ENCODE peak calls at places on chromosomes 7 and 10, in six cellular contexts. One of them, this sample, is unnamed.

GRCh38 chr7:17608114-17608833 is 309.8 kb downstream of the AHR start:
- DNase-seq in H9: no peak
- DNase-seq in mesendoderm: no peak
- DNase-seq in H1: no peak
- DNase-seq in IMR-90: peak
- DNase-seq in mesenchymal stem cell: peak
- DNase-seq in this sample: no peak

GRCh38 chr7:36794689-36795088 is 70.4 kb upstream of the AOAH start:
- DNase-seq in H9: peak
- DNase-seq in mesendoderm: peak
- DNase-seq in H1: no peak
- DNase-seq in IMR-90: no peak
- DNase-seq in mesenchymal stem cell: no peak
- DNase-seq in this sample: no peak

GRCh38 chr10:125009580-125010235 is 67.8 kb downstream of the ZRANB1 start:
- DNase-seq in H9: no peak
- DNase-seq in mesendoderm: no peak
- DNase-seq in H1: no peak
- DNase-seq in IMR-90: no peak
- DNase-seq in mesenchymal stem cell: no peak
- DNase-seq in this sample: no peak

GRCh38 chr7:145729701-145730100 is 386.9 kb upstream of the CNTNAP2 start:
- DNase-seq in H9: no peak
- DNase-seq in mesendoderm: no peak
- DNase-seq in H1: no peak
- DNase-seq in IMR-90: no peak
- DNase-seq in mesenchymal stem cell: peak
- DNase-seq in this sample: no peak

GRCh38 chr10:85643839-85644525 is 722.6 kb downstream of the GRID1 start:
- DNase-seq in H9: no peak
- DNase-seq in mesendoderm: peak
- DNase-seq in H1: no peak
- DNase-seq in IMR-90: no peak
- DNase-seq in mesenchymal stem cell: no peak
- DNase-seq in this sample: no peak

GRCh38 chr7:33459340-33459751 is 330.0 kb downstream of the BBS9 start:
- DNase-seq in H9: peak
- DNase-seq in mesendoderm: peak
- DNase-seq in H1: peak
- DNase-seq in IMR-90: peak
- DNase-seq in mesenchymal stem cell: peak
- DNase-seq in this sample: peak

GRCh38 chr10:131860806-131861440 is 39.9 kb upstream of the PPP2R2D start:
- DNase-seq in H9: peak
- DNase-seq in mesendoderm: no peak
- DNase-seq in H1: no peak
- DNase-seq in IMR-90: no peak
- DNase-seq in mesenchymal stem cell: no peak
- DNase-seq in this sample: no peak

GRCh38 chr7:106050002-106050742 is 61.9 kb downstream of the SYPL1 start:
- DNase-seq in H9: peak
- DNase-seq in mesendoderm: peak
- DNase-seq in H1: no peak
- DNase-seq in IMR-90: peak
- DNase-seq in mesenchymal stem cell: peak
- DNase-seq in this sample: no peak

GRCh38 chr10:124719213-124719851 is 24.8 kb downstream of the FAM53B start:
- DNase-seq in H9: no peak
- DNase-seq in mesendoderm: peak
- DNase-seq in H1: no peak
- DNase-seq in IMR-90: peak
- DNase-seq in mesenchymal stem cell: no peak
- DNase-seq in this sample: no peak

GRCh38 chr7:8724080-8724718 is 290.8 kb downstream of the NXPH1 start:
- DNase-seq in H9: peak
- DNase-seq in mesendoderm: peak
- DNase-seq in H1: peak
- DNase-seq in IMR-90: no peak
- DNase-seq in mesenchymal stem cell: peak
- DNase-seq in this sample: peak

GRCh38 chr10:4267084-4267774 is 482.2 kb upstream of the KLF6 start:
- DNase-seq in H9: no peak
- DNase-seq in mesendoderm: no peak
- DNase-seq in H1: no peak
- DNase-seq in IMR-90: peak
- DNase-seq in mesenchymal stem cell: no peak
- DNase-seq in this sample: no peak

GRCh38 chr10:59606551-59606961 is 103.1 kb downstream of the SLC16A9 start:
- DNase-seq in H9: no peak
- DNase-seq in mesendoderm: no peak
- DNase-seq in H1: no peak
- DNase-seq in IMR-90: peak
- DNase-seq in mesenchymal stem cell: peak
- DNase-seq in this sample: no peak

GRCh38 chr7:16739863-16740622 is 13.5 kb upstream of the TSPAN13 start:
- DNase-seq in H9: no peak
- DNase-seq in mesendoderm: peak
- DNase-seq in H1: no peak
- DNase-seq in IMR-90: peak
- DNase-seq in mesenchymal stem cell: peak
- DNase-seq in this sample: no peak

GRCh38 chr10:86481761-86482160 is 39.8 kb downstream of the WAPL start:
- DNase-seq in H9: no peak
- DNase-seq in mesendoderm: no peak
- DNase-seq in H1: no peak
- DNase-seq in IMR-90: peak
- DNase-seq in mesenchymal stem cell: no peak
- DNase-seq in this sample: no peak

GRCh38 chr10:104816501-104816900 is 175.4 kb downstream of the SORCS3 start:
- DNase-seq in H9: no peak
- DNase-seq in mesendoderm: no peak
- DNase-seq in H1: no peak
- DNase-seq in IMR-90: no peak
- DNase-seq in mesenchymal stem cell: no peak
- DNase-seq in this sample: no peak

GRCh38 chr7:120941064-120941463 is 9.5 kb upstream of the ING3 start:
- DNase-seq in H9: no peak
- DNase-seq in mesendoderm: no peak
- DNase-seq in H1: no peak
- DNase-seq in IMR-90: no peak
- DNase-seq in mesenchymal stem cell: no peak
- DNase-seq in this sample: no peak

GRCh38 chr7:116210345-116211005 is at the start of gene TES:
- DNase-seq in H9: peak
- DNase-seq in mesendoderm: peak
- DNase-seq in H1: peak
- DNase-seq in IMR-90: peak
- DNase-seq in mesenchymal stem cell: peak
- DNase-seq in this sample: peak

GRCh38 chr10:59126277-59126676 is 50.2 kb upstream of the PHYHIPL start:
- DNase-seq in H9: no peak
- DNase-seq in mesendoderm: peak
- DNase-seq in H1: no peak
- DNase-seq in IMR-90: no peak
- DNase-seq in mesenchymal stem cell: no peak
- DNase-seq in this sample: peak

GRCh38 chr10:54905793-54906192 is 104.8 kb upstream of the PCDH15 start:
- DNase-seq in H9: no peak
- DNase-seq in mesendoderm: no peak
- DNase-seq in H1: no peak
- DNase-seq in IMR-90: no peak
- DNase-seq in mesenchymal stem cell: no peak
- DNase-seq in this sample: no peak

GRCh38 chr7:115707236-115707635 is 323.3 kb downstream of the TFEC start:
- DNase-seq in H9: peak
- DNase-seq in mesendoderm: peak
- DNase-seq in H1: peak
- DNase-seq in IMR-90: peak
- DNase-seq in mesenchymal stem cell: peak
- DNase-seq in this sample: no peak

GRCh38 chr10:110208614-110209398 is 1.4 kb downstream of the MXI1 start:
- DNase-seq in H9: no peak
- DNase-seq in mesendoderm: no peak
- DNase-seq in H1: no peak
- DNase-seq in IMR-90: peak
- DNase-seq in mesenchymal stem cell: peak
- DNase-seq in this sample: no peak

GRCh38 chr7:110871856-110872255 is 219.1 kb upstream of the LRRN3 start:
- DNase-seq in H9: no peak
- DNase-seq in mesendoderm: no peak
- DNase-seq in H1: no peak
- DNase-seq in IMR-90: no peak
- DNase-seq in mesenchymal stem cell: no peak
- DNase-seq in this sample: no peak

GRCh38 chr10:92891885-92892705 is 43.8 kb downstream of the EXOC6 start:
- DNase-seq in H9: peak
- DNase-seq in mesendoderm: peak
- DNase-seq in H1: no peak
- DNase-seq in IMR-90: peak
- DNase-seq in mesenchymal stem cell: peak
- DNase-seq in this sample: no peak

GRCh38 chr7:103765891-103766290 is 223.6 kb downstream of the RELN start:
- DNase-seq in H9: no peak
- DNase-seq in mesendoderm: peak
- DNase-seq in H1: no peak
- DNase-seq in IMR-90: peak
- DNase-seq in mesenchymal stem cell: no peak
- DNase-seq in this sample: peak

DNA sequence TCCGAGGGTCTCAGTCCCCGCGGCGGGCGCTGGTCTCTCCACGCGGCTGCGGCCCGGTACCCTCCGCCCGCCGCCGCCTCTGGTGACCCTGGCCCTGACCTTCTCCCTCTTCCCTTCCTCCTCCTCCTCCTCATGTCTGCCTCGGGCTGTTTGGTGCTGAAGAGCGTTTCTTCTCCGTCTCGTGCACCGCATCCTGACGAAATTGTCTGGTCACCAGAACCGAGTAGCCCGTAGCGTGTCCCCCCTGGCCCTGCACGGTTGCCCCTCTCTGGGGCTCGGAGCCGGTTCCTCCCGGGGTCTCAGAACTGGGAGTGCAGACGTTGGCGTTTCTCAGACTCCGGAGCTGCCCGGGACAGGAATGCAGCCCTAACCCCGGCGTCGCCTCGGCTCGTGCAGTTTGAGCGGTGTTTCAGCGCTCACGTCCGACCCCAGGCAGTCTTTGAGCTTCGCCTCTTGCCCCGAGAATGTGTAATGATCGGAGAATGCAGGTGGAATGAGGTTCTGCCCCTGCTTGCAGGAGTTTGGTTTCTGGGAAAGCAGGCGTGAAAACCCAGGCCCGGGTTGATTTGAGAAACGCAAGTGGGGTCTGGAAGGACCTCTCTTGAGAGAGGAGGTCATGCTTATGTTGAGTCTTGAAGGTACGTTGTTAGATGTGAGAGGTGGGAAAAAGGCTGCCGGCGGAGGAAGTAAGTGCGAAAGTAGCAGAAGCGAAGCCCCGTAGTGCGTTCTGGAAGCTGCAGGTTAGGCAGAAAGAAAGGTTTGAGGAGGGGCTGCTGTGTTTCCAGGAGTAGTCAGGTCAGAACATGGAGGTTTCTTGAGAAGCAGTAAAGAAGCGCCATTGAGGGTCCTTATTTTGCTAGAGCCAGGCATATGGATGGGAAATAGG is 743 bp downstream of the RBM17 start:
- DNase-seq in H9: peak
- DNase-seq in mesendoderm: peak
- DNase-seq in H1: no peak
- DNase-seq in IMR-90: no peak
- DNase-seq in mesenchymal stem cell: peak
- DNase-seq in this sample: peak
- H2BK120ac ChIP-seq in H9: no peak
- H2BK120ac ChIP-seq in mesendoderm: no peak
- H2BK120ac ChIP-seq in H1: no peak
- H2BK120ac ChIP-seq in IMR-90: no peak
- H2BK120ac ChIP-seq in mesenchymal stem cell: peak
- H2BK120ac ChIP-seq in this sample: no peak

GRCh38 chr10:61787170-61787569 is 114.3 kb upstream of the ARID5B start:
- DNase-seq in H9: no peak
- DNase-seq in mesendoderm: no peak
- DNase-seq in H1: no peak
- DNase-seq in IMR-90: no peak
- DNase-seq in mesenchymal stem cell: no peak
- DNase-seq in this sample: no peak
- H2BK120ac ChIP-seq in H9: no peak
- H2BK120ac ChIP-seq in mesendoderm: no peak
- H2BK120ac ChIP-seq in H1: no peak
- H2BK120ac ChIP-seq in IMR-90: peak
- H2BK120ac ChIP-seq in mesenchymal stem cell: no peak
- H2BK120ac ChIP-seq in this sample: no peak

DNA sequence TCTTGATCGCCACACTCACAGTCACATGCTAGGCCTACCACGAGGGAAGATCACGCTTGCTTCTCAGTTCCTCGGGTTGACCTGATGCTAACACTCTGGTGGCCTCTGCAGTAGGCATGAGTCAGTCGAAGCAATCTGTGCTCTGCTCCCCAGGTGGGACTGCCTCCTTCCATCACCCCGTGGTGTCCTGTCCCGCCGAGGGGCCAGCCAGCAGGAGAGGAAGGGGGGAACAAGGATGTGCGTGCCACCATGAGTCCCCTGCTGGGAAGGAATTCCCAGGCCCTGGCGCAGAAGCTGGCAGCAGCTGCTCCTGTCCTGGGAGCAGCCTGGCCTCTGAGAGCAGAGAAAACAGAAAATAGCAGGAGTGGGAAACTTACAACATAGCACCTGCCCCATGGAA is 695.0 kb upstream of the NRP1 start:
- DNase-seq in H9: no peak
- DNase-seq in mesendoderm: no peak
- DNase-seq in H1: no peak
- DNase-seq in IMR-90: no peak
- DNase-seq in mesenchymal stem cell: no peak
- DNase-seq in this sample: no peak
- H2BK120ac ChIP-seq in H9: no peak
- H2BK120ac ChIP-seq in mesendoderm: no peak
- H2BK120ac ChIP-seq in H1: no peak
- H2BK120ac ChIP-seq in IMR-90: no peak
- H2BK120ac ChIP-seq in mesenchymal stem cell: no peak
- H2BK120ac ChIP-seq in this sample: no peak

DNA sequence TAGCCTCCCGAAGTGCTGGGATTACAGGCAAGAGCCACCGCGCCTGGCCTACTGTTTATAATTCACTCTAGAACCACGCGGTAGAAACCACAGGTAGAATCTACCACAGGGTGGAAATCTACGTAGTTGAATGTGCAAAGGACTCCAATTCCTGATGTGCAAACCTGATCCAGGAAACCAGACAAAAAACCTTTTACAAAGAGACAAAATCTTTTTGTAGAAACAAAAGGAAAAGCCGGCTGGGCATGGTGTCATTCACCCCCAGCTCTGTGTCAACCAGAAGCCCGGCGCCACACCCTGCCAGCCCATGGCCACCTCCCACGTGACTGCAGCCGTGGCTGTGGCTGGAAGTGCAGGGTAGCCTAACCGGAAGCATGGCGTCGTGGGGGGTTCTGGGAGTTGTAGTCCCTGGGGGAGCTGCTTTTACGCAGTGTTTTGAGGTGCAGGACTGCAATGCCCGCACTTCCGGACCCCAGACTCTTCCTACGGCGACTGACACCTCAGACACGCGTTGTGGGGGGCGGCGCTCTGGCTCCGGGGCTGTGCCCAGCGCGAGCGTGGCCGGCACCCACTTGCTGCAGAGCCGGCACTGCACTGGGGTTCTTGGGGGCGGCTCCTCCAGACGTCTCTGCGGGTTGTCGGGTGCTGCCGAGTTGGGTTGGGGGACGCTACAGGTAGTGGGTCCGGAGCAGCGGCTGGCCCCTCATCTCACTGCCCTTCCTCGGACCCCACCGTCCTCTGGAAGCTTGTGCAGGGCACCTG is 41.5 kb upstream of the RNF216 start:
- DNase-seq in H9: peak
- DNase-seq in mesendoderm: peak
- DNase-seq in H1: peak
- DNase-seq in IMR-90: peak
- DNase-seq in mesenchymal stem cell: peak
- DNase-seq in this sample: peak
- H2BK120ac ChIP-seq in H9: no peak
- H2BK120ac ChIP-seq in mesendoderm: no peak
- H2BK120ac ChIP-seq in H1: no peak
- H2BK120ac ChIP-seq in IMR-90: peak
- H2BK120ac ChIP-seq in mesenchymal stem cell: peak
- H2BK120ac ChIP-seq in this sample: no peak